ENCODE peak calls at places on chromosomes 6 and 20, in nine cellular contexts. N is stomach, R is uterus, V is ovary, Y is HCT116, Q is breast epithelium, I is heart left ventricle, C is IMR-90, U is body of pancreas. T is an unnamed sample.

GRCh38 chr6:6217838-6218237 is 102.6 kb downstream of the F13A1 start:
- DNase-seq in Q (no peak), U (no peak), N (no peak), I (no peak), C (no peak), V (no peak), R (no peak), Y (no peak), T (no peak)

GRCh38 chr6:125598422-125598821 is 151.0 kb upstream of the HEY2 start:
- DNase-seq in R (peak), U (no peak), Y (no peak), Q (peak), N (no peak), I (no peak), V (no peak), C (peak), T (peak)

GRCh38 chr20:24497851-24498250 is 28.4 kb downstream of the SYNDIG1 start:
- DNase-seq in C (peak), V (no peak), I (no peak), R (no peak), Q (no peak), N (peak), U (peak), Y (no peak), T (no peak)

GRCh38 chr20:9160760-9161159 is 91.9 kb downstream of the PLCB4 start:
- DNase-seq in C (no peak), I (no peak), U (no peak), N (no peak), R (no peak), V (no peak), Q (no peak), Y (no peak), T (no peak)

GRCh38 chr6:5550631-5551030 is 289.3 kb downstream of the FARS2 start:
- DNase-seq in Q (no peak), N (no peak), C (no peak), R (no peak), I (no peak), V (no peak), U (no peak), Y (no peak), T (no peak)

GRCh38 chr6:132314432-132314831 is 86.8 kb downstream of the MOXD1 start:
- DNase-seq in U (no peak), V (no peak), R (no peak), I (no peak), Y (no peak), N (no peak), C (no peak), Q (no peak), T (no peak)

GRCh38 chr6:43276180-43277082 is 21.6 kb upstream of the SLC22A7 start:
- DNase-seq in I (peak), Y (no peak), V (no peak), R (no peak), N (no peak), Q (no peak), C (no peak), U (no peak), T (no peak)

GRCh38 chr6:97689078-97689754 is 406.2 kb upstream of the MMS22L start:
- DNase-seq in R (no peak), Y (no peak), I (no peak), C (no peak), N (no peak), V (no peak), Q (no peak), U (no peak), T (no peak)

GRCh38 chr20:34861386-34862084 is 11.1 kb downstream of the GGT7 start:
- DNase-seq in R (no peak), Q (peak), V (no peak), C (no peak), Y (no peak), I (no peak), U (peak), N (peak), T (no peak)

GRCh38 chr20:4018015-4018748 is 2.8 kb upstream of the RNF24 start:
- DNase-seq in Y (no peak), V (no peak), N (no peak), R (no peak), C (no peak), U (no peak), Q (no peak), I (no peak), T (no peak)

GRCh38 chr6:89895273-89895874 is 1.1 kb downstream of the GJA10 start:
- DNase-seq in V (no peak), U (no peak), R (no peak), I (no peak), Y (no peak), Q (no peak), N (no peak), C (peak), T (no peak)

GRCh38 chr6:10521104-10521808 is at the start of gene GCNT2:
- DNase-seq in V (no peak), C (peak), R (no peak), U (no peak), Q (peak), I (no peak), Y (no peak), N (peak), T (no peak)

GRCh38 chr20:3032624-3033023 is 10.8 kb upstream of the GNRH2 start:
- DNase-seq in V (no peak), R (no peak), U (no peak), N (no peak), Q (no peak), Y (no peak), I (no peak), C (no peak), T (no peak)

GRCh38 chr20:62795023-62795761 is 1.1 kb upstream of the MRGBP start:
- DNase-seq in I (peak), U (peak), C (peak), Y (no peak), V (peak), Q (no peak), N (no peak), R (peak), T (peak)

GRCh38 chr6:44725070-44725469 is 337.6 kb downstream of the CDC5L start:
- DNase-seq in C (no peak), I (no peak), V (no peak), U (no peak), Y (no peak), Q (no peak), R (no peak), N (no peak), T (no peak)

DNA sequence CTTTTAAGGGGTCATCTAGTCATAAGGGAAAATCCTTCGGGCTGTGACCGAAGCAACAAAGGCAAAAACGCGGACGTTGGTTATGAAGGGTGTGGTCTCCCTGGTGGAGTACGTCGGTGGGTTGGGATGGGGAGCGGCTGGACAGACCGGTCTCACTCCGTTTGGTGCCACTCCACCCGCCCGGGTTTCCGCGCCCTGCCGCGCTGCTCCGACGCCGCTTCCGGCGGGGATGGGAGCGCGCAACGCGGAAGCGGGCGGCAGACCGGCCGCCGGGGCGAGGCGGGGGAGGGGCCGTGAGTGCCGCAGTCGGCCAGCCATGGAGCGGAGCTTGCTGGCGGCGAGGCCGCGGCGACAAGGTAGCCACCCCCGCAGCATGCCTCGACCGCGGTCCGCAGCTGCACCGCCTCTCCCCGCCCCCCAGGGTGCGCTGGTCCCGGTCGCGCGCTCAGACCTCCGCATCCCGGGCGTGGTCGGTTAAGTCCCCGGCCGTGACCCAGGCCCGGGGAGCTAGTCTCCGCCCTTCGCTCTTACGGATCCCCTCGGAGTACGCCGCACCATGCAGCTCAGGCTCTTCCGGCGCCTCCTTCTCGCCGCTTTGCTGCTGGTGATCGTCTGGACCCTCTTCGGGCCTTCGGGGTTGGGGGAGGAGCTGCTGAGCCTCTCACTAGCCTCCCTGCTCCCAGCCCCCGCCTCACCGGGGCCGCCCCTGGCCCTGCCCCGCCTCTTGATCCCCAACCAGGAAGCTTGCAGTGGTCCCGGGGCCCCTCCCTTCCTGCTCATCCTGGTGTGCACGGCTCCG is at the start of gene B3GALT4:
- DNase-seq in I (peak), V (peak), N (peak), Q (peak), U (peak), R (peak), Y (no peak), C (peak), T (peak)
- TF ChIP-seq POLR2A in I (peak), V (no peak), N (no peak), Q (no peak), U (peak), R (no peak), Y (peak), C (peak), T (peak)

DNA sequence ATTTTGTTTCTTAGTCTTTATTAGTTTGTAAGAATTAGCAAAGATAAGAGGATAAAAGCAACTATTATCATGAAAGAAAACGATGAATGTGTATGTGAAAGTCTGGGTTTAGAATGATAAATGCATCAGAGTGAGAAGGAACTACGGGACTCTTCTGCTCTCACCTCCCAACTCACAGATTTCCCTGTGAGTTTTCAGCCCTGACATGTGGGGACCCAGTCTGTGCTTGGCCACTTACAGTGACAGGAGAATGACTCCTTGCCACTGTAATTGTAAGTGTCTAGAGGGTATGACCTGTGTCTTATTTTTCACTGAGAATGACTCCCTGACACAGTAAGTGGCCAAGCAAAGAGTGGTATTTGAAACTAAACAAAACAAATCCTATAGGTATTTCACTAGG is 2.5 kb downstream of the HLA-DPA1 start:
- DNase-seq in Y (no peak), U (no peak), C (no peak), N (no peak), R (no peak), Q (no peak), V (no peak), I (no peak), T (no peak)
- TF ChIP-seq POLR2A in Y (no peak), U (no peak), C (no peak), N (no peak), R (no peak), Q (no peak), V (no peak), I (no peak), T (no peak)

GRCh38 chr6:121436966-121437756 is 1.7 kb downstream of the GJA1 start:
- DNase-seq in I (peak), Q (peak), N (no peak), U (peak), R (peak), C (peak), V (peak), Y (no peak), T (no peak)

GRCh38 chr6:121441477-121441876 is 6.0 kb downstream of the GJA1 start:
- DNase-seq in U (no peak), I (no peak), C (no peak), N (no peak), R (no peak), Y (no peak), V (no peak), Q (no peak), T (no peak)

GRCh38 chr6:121437861-121438651 is 2.6 kb downstream of the GJA1 start:
- DNase-seq in C (peak), Q (peak), N (no peak), R (no peak), U (peak), I (no peak), V (peak), Y (no peak), T (no peak)

GRCh38 chr6:121442591-121442990 is 7.1 kb downstream of the GJA1 start:
- DNase-seq in Q (no peak), Y (no peak), I (no peak), N (no peak), U (no peak), R (no peak), V (no peak), C (no peak), T (no peak)

GRCh38 chr6:121439456-121440250 is 4.2 kb downstream of the GJA1 start:
- DNase-seq in C (no peak), U (no peak), I (no peak), Y (no peak), N (no peak), R (no peak), Q (no peak), V (no peak), T (no peak)
- TF ChIP-seq POLR2A in C (no peak), U (no peak), I (no peak), Y (no peak), N (no peak), R (no peak), Q (no peak), V (no peak), T (no peak)

GRCh38 chr6:170584181-170584953 is at the start of gene PDCD2:
- DNase-seq in I (peak), Y (peak), Q (peak), N (peak), C (peak), U (peak), V (peak), R (peak), T (peak)
- TF ChIP-seq POLR2A in I (peak), Y (peak), Q (no peak), N (no peak), C (peak), U (peak), V (peak), R (no peak), T (peak)

DNA sequence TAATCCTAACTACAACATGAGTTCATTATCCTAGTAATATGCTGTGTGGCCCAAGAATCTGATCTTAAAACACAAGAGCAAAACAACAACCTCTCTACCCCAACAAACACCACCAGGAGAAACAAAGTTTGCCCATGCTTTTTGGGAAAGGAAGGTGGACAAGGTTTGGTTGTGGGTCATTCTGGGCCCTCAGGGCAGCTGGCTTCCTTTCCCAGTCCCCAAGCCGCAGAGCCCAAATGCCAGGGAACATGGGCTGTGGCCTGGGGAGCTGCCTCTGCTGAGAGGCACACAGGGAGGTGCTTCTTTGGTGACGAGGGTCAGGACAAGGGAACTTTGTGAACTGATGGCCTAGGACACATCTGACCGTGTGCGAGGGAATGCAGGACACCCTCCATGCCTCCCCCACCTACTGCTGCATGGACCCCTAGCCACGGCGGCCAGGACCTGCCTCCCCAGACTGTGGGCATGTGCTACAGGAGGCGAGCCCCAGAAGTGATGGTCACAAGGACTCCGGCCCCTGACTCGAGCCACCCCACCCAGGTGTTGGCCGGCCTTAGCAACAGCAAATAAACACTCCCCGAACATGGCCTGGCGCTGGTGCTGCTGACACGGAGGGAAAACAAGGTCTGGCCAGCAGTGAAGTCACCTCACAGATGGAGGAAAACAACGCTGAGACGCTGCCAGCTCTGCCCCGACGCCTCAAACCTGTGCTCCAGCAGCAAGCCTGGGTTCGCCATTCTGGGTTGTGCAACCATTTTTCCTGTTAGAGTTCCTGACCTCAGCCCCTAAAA is 55.6 kb downstream of the RRBP1 start:
- DNase-seq in U (peak), V (peak), N (peak), Y (no peak), C (no peak), Q (no peak), I (peak), R (peak), T (no peak)
- TF ChIP-seq POLR2A in U (no peak), V (no peak), N (no peak), Y (no peak), C (no peak), Q (no peak), I (no peak), R (no peak), T (no peak)

DNA sequence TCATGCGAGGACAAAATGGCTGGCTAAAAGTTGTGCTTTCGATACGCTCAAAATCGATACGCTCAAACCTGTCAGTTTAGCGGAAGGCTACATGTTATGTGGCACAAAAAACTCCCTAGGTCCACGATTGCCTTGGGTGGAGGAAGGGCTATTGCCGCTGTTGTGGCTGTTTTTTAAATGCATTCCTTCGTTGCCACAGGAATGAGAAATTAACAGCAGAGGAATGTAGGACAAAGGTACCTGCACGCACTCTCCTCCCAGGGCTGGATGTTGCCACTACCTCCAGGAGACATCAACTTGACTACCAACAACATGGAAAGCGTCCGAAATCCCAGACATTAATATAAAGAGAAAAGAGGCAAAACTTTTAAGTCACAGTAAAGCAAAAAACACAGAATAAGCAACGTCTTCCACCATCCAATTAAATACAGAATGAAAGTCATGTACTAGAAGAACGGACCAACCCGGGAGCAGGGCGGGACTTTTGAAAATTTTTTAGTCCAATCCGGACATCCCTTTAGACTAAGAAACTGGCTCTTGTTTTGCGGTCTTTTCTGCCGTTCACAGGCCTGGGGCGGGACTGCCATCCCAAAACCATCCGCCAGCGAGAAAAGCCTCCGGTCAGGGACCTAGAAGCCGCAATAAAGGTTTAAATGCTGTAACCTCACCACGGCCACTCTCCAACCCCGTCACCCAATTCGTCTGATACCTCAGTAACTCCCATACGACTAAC is 32.1 kb upstream of the HFE start:
- DNase-seq in C (peak), V (peak), I (peak), Q (peak), N (peak), U (peak), R (peak), Y (peak), T (peak)
- TF ChIP-seq POLR2A in C (peak), V (peak), I (no peak), Q (peak), N (no peak), U (peak), R (peak), Y (no peak), T (peak)

DNA sequence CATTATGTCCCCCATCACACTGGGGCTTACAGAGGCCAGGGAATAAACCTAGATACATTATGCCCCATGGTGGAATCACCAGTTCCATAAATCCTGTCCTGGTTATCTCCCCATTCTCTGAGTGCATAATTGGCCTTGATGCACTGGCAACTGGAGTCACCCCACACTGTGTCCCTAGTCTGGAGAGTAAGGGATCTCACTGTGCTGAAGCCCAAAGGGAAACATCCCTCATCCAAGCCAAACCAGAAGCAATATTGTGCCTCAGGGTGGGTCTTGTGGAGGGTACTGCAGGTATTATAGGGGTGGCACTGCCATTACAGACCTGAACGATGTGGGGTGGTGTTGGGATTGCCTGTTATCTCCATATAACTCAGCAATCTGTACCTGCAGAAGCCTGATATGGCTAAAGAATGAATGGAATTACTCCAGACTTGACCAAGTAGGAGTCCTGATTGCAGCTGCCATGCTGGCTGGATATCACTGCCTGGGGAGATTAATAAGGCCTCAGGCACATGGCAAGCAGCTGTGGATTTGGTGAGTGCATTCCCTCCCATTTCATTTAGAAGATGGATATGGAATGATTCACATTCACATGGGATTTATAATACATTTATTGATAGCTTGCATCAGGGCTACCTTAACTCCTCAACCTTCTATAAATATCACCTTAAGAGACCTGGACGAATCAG is 5.1 kb downstream of the HLA-A start:
- DNase-seq in N (no peak), R (no peak), C (no peak), I (no peak), Q (no peak), Y (no peak), U (no peak), V (no peak), T (no peak)
- TF ChIP-seq POLR2A in N (no peak), R (no peak), C (no peak), I (no peak), Q (no peak), Y (no peak), U (no peak), V (no peak), T (no peak)

DNA sequence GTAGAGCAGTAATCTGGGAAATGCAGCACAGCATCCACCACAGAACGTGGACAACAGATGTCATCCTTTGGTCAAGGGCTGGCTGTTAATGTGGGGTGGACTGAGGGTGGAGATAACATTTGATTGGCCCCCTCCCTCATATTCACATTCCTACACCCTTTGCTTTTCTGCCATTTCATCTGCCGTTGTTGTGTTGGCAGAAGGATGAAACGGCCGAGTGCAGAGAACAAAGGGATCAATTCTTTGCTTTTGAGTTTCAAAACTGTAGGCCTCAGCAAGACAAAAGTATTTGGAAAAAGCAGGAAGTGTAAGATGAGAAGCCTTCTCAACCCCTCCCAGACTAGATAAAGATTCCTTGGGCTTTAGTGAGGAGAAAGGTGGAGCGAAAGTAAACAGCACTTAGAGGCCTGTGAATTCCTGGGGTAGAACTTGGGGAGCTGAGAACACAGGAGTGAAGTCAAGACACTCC is 74.2 kb upstream of the PHIP start:
- DNase-seq in C (no peak), I (no peak), U (no peak), N (no peak), V (no peak), Q (no peak), Y (no peak), R (no peak), T (peak)
- TF ChIP-seq POLR2A in C (no peak), I (no peak), U (no peak), N (no peak), V (no peak), Q (no peak), Y (no peak), R (no peak), T (no peak)

T was measured in K562.